ENCODE peak calls at places on chromosomes 12 and 14, in seven cellular contexts. U is KBM-7; M is left lobe of liver; B is A549; R is ELR; T is activated CD4-positive, alpha-beta T cell treated with anti-CD3 and anti-CD28 coated beads for 48 hours; D is nephron progenitor cell. K is an unnamed sample.

GRCh38 chr12:2306012-2306411 is 253.2 kb downstream of the CACNA1C start:
- DNase-seq in T (no peak), R (no peak), M (no peak), D (no peak), B (no peak), U (peak), K (no peak)

GRCh38 chr12:112965643-112966042 is 12.7 kb upstream of the OAS2 start:
- DNase-seq in M (no peak), D (no peak), B (no peak), R (no peak), U (no peak), T (no peak), K (no peak)

GRCh38 chr12:65603428-65604351 is 220.6 kb upstream of the HMGA2 start:
- DNase-seq in T (no peak), B (peak), D (no peak), U (no peak), M (no peak), R (peak), K (no peak)

GRCh38 chr14:29242755-29243340 is 476.3 kb downstream of the FOXG1 start:
- DNase-seq in M (no peak), R (peak), D (no peak), U (no peak), T (no peak), B (no peak), K (no peak)

GRCh38 chr12:105060715-105061378 is 23.4 kb downstream of the ALDH1L2 start:
- DNase-seq in T (no peak), U (no peak), M (no peak), B (no peak), R (peak), D (no peak), K (no peak)

GRCh38 chr12:11658796-11659195 is 9.3 kb downstream of the ETV6 start:
- DNase-seq in U (no peak), B (no peak), M (no peak), R (peak), D (no peak), T (no peak), K (no peak)

GRCh38 chr12:55829967-55830600 is 697 bp upstream of the DNAJC14 start:
- DNase-seq in U (peak), B (peak), M (peak), T (peak), R (no peak), D (peak), K (peak)

GRCh38 chr12:30863839-30864238 is 62.7 kb upstream of the TSPAN11 start:
- DNase-seq in D (no peak), B (no peak), T (no peak), M (no peak), U (no peak), R (no peak), K (no peak)